ENCODE peak calls at places on chromosomes 1 and 21, in ten cellular contexts. M is tibial artery; X is ovary; N is WERI-Rb-1; G is lower lobe of right lung; B is foreskin fibroblast; Q is OCI-LY7; P is GM23248; E is CD4-positive, CD25-positive, alpha-beta regulatory T cell; S is cardiac fibroblast. U is an unnamed sample.

GRCh38 chr21:39105341-39105765 is 77.9 kb downstream of the PSMG1 start:
- DNase-seq in M (no peak), X (no peak), N (no peak), G (no peak), B (no peak), Q (no peak), P (no peak), E (no peak), S (no peak), U (no peak)

GRCh38 chr1:168918860-168919741 is 187.4 kb upstream of the ATP1B1 start:
- DNase-seq in M (no peak), X (no peak), N (no peak), G (no peak), B (peak), Q (no peak), P (no peak), E (no peak), S (peak), U (peak)

GRCh38 chr1:167890400-167890799 is 23.5 kb downstream of the ADCY10 start:
- DNase-seq in M (no peak), X (no peak), N (no peak), G (no peak), B (no peak), Q (no peak), P (no peak), E (no peak), S (no peak), U (no peak)

GRCh38 chr1:8342325-8342724 is 24.4 kb downstream of the SLC45A1 start:
- DNase-seq in M (no peak), X (peak), N (no peak), G (no peak), B (peak), Q (no peak), P (no peak), E (no peak), S (peak), U (no peak)

GRCh38 chr1:45148209-45148608 is 58.2 kb downstream of the ZSWIM5 start:
- DNase-seq in M (no peak), X (no peak), N (no peak), G (no peak), B (peak), Q (no peak), P (peak), E (no peak), S (peak), U (no peak)

GRCh38 chr1:84961316-84961715 is 35.6 kb downstream of the MCOLN2 start:
- DNase-seq in M (no peak), X (no peak), N (no peak), G (no peak), B (no peak), Q (no peak), P (no peak), E (no peak), S (peak), U (no peak)

GRCh38 chr1:151993734-151994496 is at the start of gene S100A10:
- DNase-seq in M (peak), X (peak), N (peak), G (peak), B (peak), Q (no peak), P (peak), E (peak), S (peak), U (peak)

GRCh38 chr1:207002731-207003146 is 29.8 kb downstream of the C1orf116 start:
- DNase-seq in M (no peak), X (no peak), N (no peak), G (peak), B (no peak), Q (no peak), P (no peak), E (no peak), S (no peak), U (no peak)

GRCh38 chr1:245512980-245513578 is 358.3 kb downstream of the KIF26B start:
- DNase-seq in M (no peak), X (peak), N (peak), G (no peak), B (no peak), Q (no peak), P (peak), E (no peak), S (peak), U (peak)

GRCh38 chr1:58895559-58896135 is 111.8 kb upstream of the JUN start:
- DNase-seq in M (no peak), X (no peak), N (no peak), G (peak), B (no peak), Q (no peak), P (peak), E (no peak), S (no peak), U (no peak)

GRCh38 chr1:3772027-3772714 is 378 bp upstream of the SMIM1 start:
- DNase-seq in M (peak), X (peak), N (peak), G (peak), B (peak), Q (peak), P (peak), E (peak), S (peak), U (peak)

GRCh38 chr1:92356956-92357355 is 58.1 kb downstream of the RPAP2 start:
- DNase-seq in M (no peak), X (no peak), N (no peak), G (no peak), B (peak), Q (no peak), P (peak), E (no peak), S (peak), U (no peak)

GRCh38 chr1:68438310-68438709 is 11.4 kb downstream of the RPE65 start:
- DNase-seq in M (no peak), X (no peak), N (no peak), G (no peak), B (no peak), Q (no peak), P (no peak), E (no peak), S (no peak), U (no peak)

GRCh38 chr1:150062113-150062512 is 5.5 kb upstream of the VPS45 start:
- DNase-seq in M (no peak), X (no peak), N (no peak), G (no peak), B (no peak), Q (no peak), P (no peak), E (no peak), S (no peak), U (no peak)

GRCh38 chr1:210244746-210245367 is 12.3 kb downstream of the SERTAD4 start:
- DNase-seq in M (no peak), X (no peak), N (no peak), G (no peak), B (no peak), Q (no peak), P (peak), E (no peak), S (peak), U (no peak)

GRCh38 chr1:170175032-170175431 is 29.3 kb downstream of the NTMT2 start:
- DNase-seq in M (no peak), X (no peak), N (no peak), G (no peak), B (no peak), Q (no peak), P (no peak), E (no peak), S (peak), U (no peak)

GRCh38 chr1:198848649-198849048 is 209.8 kb downstream of the PTPRC start:
- DNase-seq in M (no peak), X (no peak), N (no peak), G (no peak), B (no peak), Q (no peak), P (no peak), E (no peak), S (no peak), U (no peak)

GRCh38 chr1:10508511-10508951 is 33.8 kb downstream of the PEX14 start:
- DNase-seq in M (no peak), X (no peak), N (peak), G (no peak), B (no peak), Q (no peak), P (no peak), E (no peak), S (no peak), U (peak)

GRCh38 chr1:65256860-65257719 is 52.3 kb upstream of the DNAJC6 start:
- DNase-seq in M (no peak), X (no peak), N (no peak), G (no peak), B (no peak), Q (no peak), P (no peak), E (no peak), S (no peak), U (no peak)

GRCh38 chr1:109441105-109441504 is 14.9 kb upstream of the PSMA5 start:
- DNase-seq in M (no peak), X (no peak), N (no peak), G (no peak), B (peak), Q (no peak), P (peak), E (no peak), S (peak), U (no peak)

GRCh38 chr1:12478612-12478985 is 139.4 kb downstream of the DHRS3 start:
- DNase-seq in M (no peak), X (peak), N (no peak), G (no peak), B (no peak), Q (no peak), P (no peak), E (no peak), S (no peak), U (no peak)

GRCh38 chr1:163410073-163410522 is 88.3 kb downstream of the NUF2 start:
- DNase-seq in M (peak), X (no peak), N (peak), G (no peak), B (peak), Q (peak), P (peak), E (no peak), S (peak), U (peak)

GRCh38 chr1:20405893-20406604 is 80.0 kb downstream of the CAMK2N1 start:
- DNase-seq in M (no peak), X (no peak), N (no peak), G (no peak), B (peak), Q (peak), P (peak), E (no peak), S (peak), U (peak)

GRCh38 chr1:17538428-17539130 is 919 bp upstream of the ARHGEF10L start:
- DNase-seq in M (peak), X (peak), N (peak), G (no peak), B (no peak), Q (no peak), P (peak), E (no peak), S (no peak), U (peak)

GRCh38 chr1:2526824-2527552 is 592 bp upstream of the PANK4 start:
- DNase-seq in M (peak), X (no peak), N (no peak), G (no peak), B (peak), Q (no peak), P (peak), E (peak), S (peak), U (no peak)

GRCh38 chr1:58539553-58539952 is 7.0 kb downstream of the OMA1 start:
- DNase-seq in M (no peak), X (no peak), N (no peak), G (no peak), B (no peak), Q (no peak), P (no peak), E (no peak), S (no peak), U (no peak)

GRCh38 chr1:154199563-154199879 is 6.6 kb downstream of the CFAP141 start:
- DNase-seq in M (no peak), X (no peak), N (no peak), G (no peak), B (no peak), Q (no peak), P (peak), E (no peak), S (no peak), U (no peak)

GRCh38 chr21:33157303-33157702 is 72.4 kb upstream of the IFNAR2 start:
- DNase-seq in M (no peak), X (no peak), N (no peak), G (no peak), B (no peak), Q (no peak), P (peak), E (no peak), S (peak), U (peak)

GRCh38 chr1:108610073-108610472 is 50.2 kb downstream of the EEIG2 start:
- DNase-seq in M (no peak), X (no peak), N (no peak), G (no peak), B (no peak), Q (no peak), P (no peak), E (no peak), S (no peak), U (no peak)

DNA sequence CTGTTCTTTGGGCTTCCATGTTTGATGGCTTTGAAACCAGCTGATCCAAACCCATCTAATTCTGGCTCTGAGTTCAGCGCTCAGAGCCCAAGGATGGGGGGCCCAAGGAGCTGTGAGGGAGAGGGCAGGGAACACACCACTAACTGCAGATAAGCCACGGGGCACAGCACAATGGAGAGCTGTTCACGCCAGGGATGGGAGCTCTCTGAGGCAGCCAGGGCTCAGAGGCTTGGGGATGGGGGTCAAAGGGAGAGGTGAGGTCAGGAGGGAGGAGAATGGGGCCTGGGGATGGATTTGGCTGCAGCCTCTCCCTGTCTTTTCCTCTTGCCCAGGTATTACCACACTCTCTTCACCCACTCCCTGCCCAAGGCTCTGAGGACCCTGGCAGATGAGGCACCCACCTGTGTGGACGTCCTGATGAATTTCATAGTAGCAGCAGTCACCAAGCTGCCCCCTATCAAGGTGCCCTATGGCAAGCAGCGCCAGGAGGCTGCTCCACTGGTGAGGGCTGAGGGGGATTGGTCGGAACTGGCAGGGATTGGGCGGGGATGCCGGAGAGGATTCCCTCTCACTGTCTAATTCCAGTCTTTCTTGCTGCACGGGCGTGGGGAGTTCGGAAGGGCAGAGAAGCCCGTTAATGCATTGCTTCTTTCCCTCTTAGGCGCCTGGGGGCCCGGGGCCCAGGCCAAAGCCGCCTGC is 11.3 kb downstream of the SLC30A2 start:
- DNase-seq in M (no peak), X (no peak), N (peak), G (no peak), B (no peak), Q (no peak), P (no peak), E (no peak), S (no peak), U (no peak)
- H3K4me3 ChIP-seq in M (peak), X (peak), N (peak), G (peak), B (peak), Q (peak), P (peak), E (peak), S (peak), U (peak)

GRCh38 chr21:31553461-31553860 is 106.0 kb upstream of the SOD1 start:
- DNase-seq in M (no peak), X (no peak), N (no peak), G (no peak), B (no peak), Q (no peak), P (no peak), E (no peak), S (no peak), U (no peak)

GRCh38 chr21:31553926-31554325 is 105.6 kb upstream of the SOD1 start:
- DNase-seq in M (no peak), X (no peak), N (no peak), G (no peak), B (no peak), Q (no peak), P (no peak), E (no peak), S (no peak), U (no peak)

GRCh38 chr21:31555741-31556191 is 103.7 kb upstream of the SOD1 start:
- DNase-seq in M (no peak), X (no peak), N (no peak), G (no peak), B (no peak), Q (no peak), P (no peak), E (no peak), S (no peak), U (peak)

GRCh38 chr21:31552826-31553225 is 106.7 kb upstream of the SOD1 start:
- DNase-seq in M (no peak), X (no peak), N (no peak), G (no peak), B (no peak), Q (no peak), P (no peak), E (no peak), S (no peak), U (no peak)

DNA sequence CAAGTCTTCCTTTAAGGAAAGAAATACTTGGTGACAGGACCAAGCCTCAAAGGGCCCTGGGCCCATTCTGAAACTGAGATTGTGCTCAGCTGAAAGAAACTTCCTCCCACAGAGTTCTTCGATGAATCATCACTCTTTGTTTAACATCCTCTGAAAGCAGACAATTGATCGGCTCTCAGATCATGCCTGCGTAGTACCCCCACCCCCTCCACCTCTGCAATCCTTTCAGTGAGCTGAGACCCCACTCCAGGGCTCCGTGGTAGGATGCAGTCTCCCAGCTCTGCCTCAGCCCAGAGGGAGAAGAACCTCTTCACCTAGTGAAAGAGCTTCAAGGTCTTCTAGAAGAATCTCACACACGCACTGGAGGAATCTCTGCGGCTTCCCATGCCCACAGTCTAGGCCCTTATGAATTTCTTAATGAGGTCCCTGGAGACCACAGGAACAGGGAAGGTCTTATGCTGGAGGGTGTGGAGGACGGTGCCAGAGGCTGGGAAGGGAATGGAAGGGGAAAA is 104.9 kb upstream of the SOD1 start:
- DNase-seq in M (no peak), X (peak), N (no peak), G (no peak), B (no peak), Q (no peak), P (peak), E (no peak), S (peak), U (peak)
- H3K4me3 ChIP-seq in M (no peak), X (no peak), N (no peak), G (no peak), B (no peak), Q (no peak), P (no peak), E (peak), S (no peak), U (no peak)

GRCh38 chr1:156572663-156573018 is 276 bp upstream of the IQGAP3 start:
- DNase-seq in M (no peak), X (no peak), N (no peak), G (no peak), B (no peak), Q (no peak), P (no peak), E (no peak), S (no peak), U (no peak)
- H3K4me3 ChIP-seq in M (peak), X (peak), N (peak), G (peak), B (peak), Q (peak), P (peak), E (peak), S (peak), U (peak)

DNA sequence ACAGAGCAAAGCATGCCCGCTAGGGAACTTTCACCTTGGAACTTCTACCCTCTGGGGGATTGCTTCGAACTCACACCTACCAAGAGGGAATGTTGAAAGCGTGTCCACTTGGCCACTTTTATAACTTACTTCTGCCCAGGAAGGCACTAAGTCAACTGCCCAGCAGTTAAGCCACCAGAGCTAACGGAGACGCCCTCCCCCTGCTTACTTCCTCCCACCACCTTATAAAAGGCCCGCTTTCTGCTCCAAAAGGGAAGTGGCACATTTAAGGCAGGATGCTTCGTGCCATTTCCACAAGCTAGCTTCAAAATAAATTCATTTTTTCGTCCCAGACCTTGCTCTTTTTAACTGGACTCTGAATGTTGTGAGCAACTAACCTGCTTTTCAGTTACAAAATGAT is 3.2 kb upstream of the AK2 start:
- DNase-seq in M (peak), X (no peak), N (no peak), G (peak), B (no peak), Q (peak), P (no peak), E (no peak), S (no peak), U (no peak)
- H3K4me3 ChIP-seq in M (no peak), X (no peak), N (no peak), G (no peak), B (no peak), Q (no peak), P (no peak), E (no peak), S (no peak), U (no peak)

GRCh38 chr1:61052393-61053280 is 29.7 kb upstream of the NFIA start:
- DNase-seq in M (no peak), X (no peak), N (no peak), G (no peak), B (no peak), Q (no peak), P (no peak), E (no peak), S (no peak), U (peak)

GRCh38 chr1:61054636-61055035 is 27.7 kb upstream of the NFIA start:
- DNase-seq in M (no peak), X (no peak), N (no peak), G (no peak), B (no peak), Q (no peak), P (no peak), E (no peak), S (no peak), U (peak)

GRCh38 chr1:61055110-61055614 is 27.2 kb upstream of the NFIA start:
- DNase-seq in M (no peak), X (no peak), N (no peak), G (no peak), B (no peak), Q (no peak), P (peak), E (no peak), S (no peak), U (no peak)

GRCh38 chr1:61053281-61053711 is 29.1 kb upstream of the NFIA start:
- DNase-seq in M (no peak), X (no peak), N (no peak), G (no peak), B (no peak), Q (no peak), P (no peak), E (no peak), S (peak), U (no peak)

GRCh38 chr1:61053712-61054608 is 28.4 kb upstream of the NFIA start:
- DNase-seq in M (no peak), X (peak), N (no peak), G (peak), B (no peak), Q (no peak), P (peak), E (no peak), S (no peak), U (peak)
- H3K4me3 ChIP-seq in M (peak), X (peak), N (peak), G (peak), B (peak), Q (peak), P (peak), E (peak), S (peak), U (peak)

U was measured in H7.